ENCODE peak calls at places on chromosomes 12 and 14, in four cellular contexts. E is trophoblast cell, D is left ventricle myocardium inferior, I is heart right ventricle. G is an unnamed sample. For H3K4me1, the result is how much of the 10 kb centered on the place peaks cover.

GRCh38 chr14:75985618-75986438 is at the start of gene IFT43:
- DNase-seq in E (peak), D (peak), I (peak), G (peak)

GRCh38 chr14:78985668-78986073 is 815.5 kb downstream of the NRXN3 start:
- DNase-seq in E (no peak), D (no peak), I (no peak), G (no peak)

GRCh38 chr14:61525293-61526011 is 169.9 kb upstream of the HIF1A start:
- DNase-seq in E (peak), D (peak), I (peak), G (no peak)

GRCh38 chr12:65741662-65742480 is 82.4 kb upstream of the HMGA2 start:
- DNase-seq in E (peak), D (peak), I (peak), G (no peak)

GRCh38 chr12:121295123-121295745 is 1.3 kb downstream of the CAMKK2 start:
- DNase-seq in E (no peak), D (no peak), I (no peak), G (no peak)

GRCh38 chr12:101204598-101205304 is 5.3 kb downstream of the SLC5A8 start:
- DNase-seq in E (no peak), D (no peak), I (no peak), G (no peak)

GRCh38 chr12:6533653-6534157 is 612 bp upstream of the GAPDH start:
- DNase-seq in E (peak), D (peak), I (peak), G (peak)

GRCh38 chr14:104239185-104239775 is 100.9 kb downstream of the KIF26A start:
- DNase-seq in E (no peak), D (no peak), I (no peak), G (peak)

GRCh38 chr12:109730306-109731145 is 16.9 kb downstream of the FAM222A start:
- DNase-seq in E (no peak), D (peak), I (no peak), G (peak)

GRCh38 chr12:68094645-68095395 is 64.7 kb downstream of the IFNG start:
- DNase-seq in E (no peak), D (no peak), I (no peak), G (no peak)

GRCh38 chr12:81078469-81079196 is 754 bp downstream of the ACSS3 start:
- DNase-seq in E (no peak), D (no peak), I (no peak), G (no peak)

GRCh38 chr12:71469235-71469873 is 29.8 kb downstream of the LGR5 start:
- DNase-seq in E (peak), D (no peak), I (no peak), G (no peak)

GRCh38 chr12:79012616-79013015 is 148.0 kb downstream of the SYT1 start:
- DNase-seq in E (no peak), D (no peak), I (no peak), G (no peak)

GRCh38 chr12:98532687-98533304 is 17.4 kb downstream of the TMPO start:
- DNase-seq in E (peak), D (no peak), I (no peak), G (no peak)

GRCh38 chr14:104362761-104363605 is 216.6 kb upstream of the C14orf180 start:
- DNase-seq in E (no peak), D (no peak), I (no peak), G (no peak)

GRCh38 chr12:120236124-120236398 is 29.5 kb downstream of the PXN start:
- DNase-seq in E (peak), D (no peak), I (no peak), G (no peak)

DNA sequence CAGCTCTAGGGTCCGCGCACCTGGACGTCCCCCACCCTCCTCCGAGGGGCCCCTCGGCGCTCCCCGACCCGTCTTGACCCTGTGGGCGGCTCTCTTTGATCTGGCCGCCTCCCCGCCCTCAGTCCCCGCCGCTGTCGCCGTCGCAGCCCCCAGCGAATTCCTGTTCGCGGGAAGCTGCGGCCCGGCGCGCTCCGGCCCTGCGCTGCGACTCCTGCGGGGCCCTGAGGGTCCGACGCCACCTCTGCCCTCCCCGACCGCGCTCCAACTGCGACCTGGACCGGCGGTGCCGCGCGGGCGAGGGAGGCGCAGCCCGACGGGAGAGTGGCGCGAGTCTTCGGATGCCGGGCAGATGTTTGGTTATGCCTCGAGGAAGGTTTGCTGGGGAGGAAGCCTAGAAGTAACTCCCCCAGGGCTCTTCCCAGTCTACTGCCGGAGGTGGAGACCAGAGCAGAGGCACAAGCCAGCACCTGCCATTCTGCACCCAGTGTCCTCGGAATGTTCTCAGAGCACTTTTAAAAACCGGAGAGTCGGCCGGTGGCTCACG is 440 bp upstream of the ISM2 start:
- DNase-seq in E (peak), D (no peak), I (no peak), G (no peak)
- H3K27ac ChIP-seq in E (no peak), D (no peak), I (no peak), G (no peak)

GRCh38 chr12:57238854-57239554 is 9.5 kb downstream of the SHMT2 start:
- DNase-seq in E (peak), D (peak), I (peak), G (peak)

GRCh38 chr12:57240926-57241555 is 9.9 kb downstream of the STAC3 start:
- DNase-seq in E (peak), D (no peak), I (no peak), G (no peak)

GRCh38 chr12:57237952-57238853 is 8.7 kb downstream of the SHMT2 start:
- DNase-seq in E (no peak), D (no peak), I (peak), G (peak)

GRCh38 chr12:57240069-57240921 is 10.7 kb downstream of the STAC3 start:
- DNase-seq in E (peak), D (peak), I (no peak), G (peak)

DNA sequence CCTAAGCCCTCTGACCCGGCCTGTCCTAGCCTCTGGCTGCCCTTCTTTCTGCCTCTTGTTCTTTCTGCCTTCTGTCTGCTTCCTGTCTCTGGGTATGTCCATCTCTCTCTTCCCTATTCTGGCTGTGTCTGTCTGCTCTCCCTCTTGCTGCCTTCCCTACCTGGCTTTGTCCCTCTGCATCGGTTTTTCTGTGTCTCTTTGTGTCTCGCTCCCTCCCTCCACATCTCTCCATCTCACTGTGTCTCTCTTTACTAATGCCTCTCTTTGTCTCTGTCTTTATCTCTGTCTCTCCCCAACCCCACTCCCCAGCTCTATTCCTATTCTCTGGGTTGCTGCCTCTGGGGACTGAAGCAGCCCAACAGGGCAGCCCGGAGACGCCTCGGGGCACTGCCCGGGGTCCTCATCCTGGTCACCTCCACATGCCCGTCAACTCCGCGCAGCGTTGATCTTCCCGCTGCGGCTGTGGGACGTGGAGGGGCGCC is 10.1 kb downstream of the SHMT2 start:
- DNase-seq in E (no peak), D (no peak), I (no peak), G (no peak)
- H3K4me1 ChIP-seq in E (under half), D (half or more), I (half or more), G (under half)

DNA sequence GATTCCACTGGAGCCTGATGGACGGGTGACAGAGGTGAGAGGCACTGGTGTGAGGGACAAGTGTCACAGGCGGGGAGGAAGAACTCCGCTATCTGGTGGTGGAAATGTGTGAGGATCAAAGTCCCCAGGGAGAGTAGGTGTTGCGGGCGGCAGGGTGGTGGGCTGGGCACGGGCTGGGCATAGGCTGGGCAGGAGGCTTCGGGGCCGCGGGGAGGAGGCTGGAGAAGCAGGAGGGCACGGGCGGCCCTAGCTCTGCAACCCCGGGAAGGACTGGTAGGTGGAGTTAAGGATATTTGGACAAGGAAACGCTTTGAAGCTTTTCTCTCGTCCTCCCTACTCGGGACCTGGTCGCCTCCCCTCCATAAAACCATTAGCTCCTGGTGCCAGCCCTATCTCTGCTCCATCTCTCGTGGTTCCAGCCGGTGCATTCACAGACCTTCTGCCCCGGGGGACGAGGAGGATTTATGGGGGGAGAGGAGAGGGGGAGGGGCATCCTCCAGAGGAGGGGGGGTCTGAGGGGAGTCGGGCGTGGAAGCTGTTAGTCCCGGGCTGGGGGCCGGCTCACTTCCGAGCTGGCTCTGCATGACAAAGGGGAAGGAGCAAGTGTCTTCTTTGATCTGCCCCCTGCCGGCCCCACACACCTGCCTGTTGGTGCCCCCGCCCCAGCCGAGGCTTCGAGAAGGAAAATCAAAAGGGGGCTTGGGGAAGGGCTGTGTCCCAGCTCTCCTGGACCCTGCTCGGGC is 478 bp downstream of the WNT5B start:
- DNase-seq in E (no peak), D (no peak), I (no peak), G (no peak)
- H3K4me3 ChIP-seq in E (peak), D (peak), I (peak), G (peak)

GRCh38 chr14:100640481-100641273 is 53.5 kb upstream of the BEGAIN start:
- DNase-seq in E (no peak), D (no peak), I (no peak), G (no peak)
- H3K27ac ChIP-seq in E (no peak), D (no peak), I (no peak), G (no peak)

GRCh38 chr12:62164036-62164435 is 96.2 kb upstream of the USP15 start:
- DNase-seq in E (no peak), D (no peak), I (no peak), G (no peak)
- H3K4me1 ChIP-seq in E (under half), D (under half), I (under half), G (under half)

DNA sequence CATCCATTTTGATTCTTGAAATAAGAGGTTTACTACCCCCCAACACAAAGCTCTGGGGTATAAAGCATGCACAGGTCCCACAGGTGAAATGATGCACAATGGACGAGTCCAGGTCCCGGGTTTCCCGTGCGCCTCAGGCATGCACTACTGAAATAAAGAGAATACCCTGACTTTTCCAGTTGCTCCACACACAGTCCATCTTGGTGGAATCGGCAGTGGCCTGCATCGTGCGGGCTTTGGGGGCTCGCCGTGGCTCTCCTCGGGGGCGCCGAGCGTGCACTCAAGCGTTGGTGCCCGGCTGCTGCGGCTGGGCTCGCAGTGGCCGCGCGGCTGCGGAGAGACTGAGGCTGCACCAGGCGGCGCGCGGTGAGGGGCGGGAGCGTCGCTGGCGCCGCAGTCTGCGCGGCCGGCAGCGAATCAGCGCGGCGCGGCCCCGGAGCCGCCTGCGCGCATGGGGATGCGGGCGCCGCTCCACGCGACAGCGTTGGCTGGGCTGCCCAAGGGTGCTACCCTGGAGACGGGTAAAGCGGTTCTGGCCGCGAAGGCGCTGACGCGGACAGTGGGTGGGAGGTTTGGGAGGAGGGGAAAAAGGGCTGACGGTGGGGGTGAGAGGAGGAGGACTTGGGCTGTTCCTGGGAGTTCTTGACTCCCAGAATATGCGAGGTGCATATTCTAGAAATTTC is 53.8 kb upstream of the CCDC175 start:
- DNase-seq in E (peak), D (no peak), I (no peak), G (no peak)
- H3K4me3 ChIP-seq in E (peak), D (peak), I (peak), G (no peak)

GRCh38 chr14:22539831-22540230 is 49.2 kb downstream of the DAD1 start:
- DNase-seq in E (no peak), D (no peak), I (no peak), G (no peak)

GRCh38 chr14:22540811-22541360 is 48.1 kb downstream of the DAD1 start:
- DNase-seq in E (no peak), D (no peak), I (no peak), G (no peak)

GRCh38 chr14:22542360-22542759 is 46.7 kb downstream of the DAD1 start:
- DNase-seq in E (no peak), D (no peak), I (no peak), G (no peak)

GRCh38 chr14:22540286-22540685 is 48.7 kb downstream of the DAD1 start:
- DNase-seq in E (no peak), D (no peak), I (no peak), G (no peak)

GRCh38 chr14:22541721-22542120 is 47.3 kb downstream of the DAD1 start:
- DNase-seq in E (no peak), D (no peak), I (no peak), G (no peak)
- H3K27ac ChIP-seq in E (no peak), D (no peak), I (no peak), G (no peak)

GRCh38 chr12:80041071-80041470 is 58.3 kb upstream of the OTOGL start:
- DNase-seq in E (no peak), D (no peak), I (no peak), G (no peak)
- H3K4me1 ChIP-seq in E (under half), D (under half), I (under half), G (under half)

DNA sequence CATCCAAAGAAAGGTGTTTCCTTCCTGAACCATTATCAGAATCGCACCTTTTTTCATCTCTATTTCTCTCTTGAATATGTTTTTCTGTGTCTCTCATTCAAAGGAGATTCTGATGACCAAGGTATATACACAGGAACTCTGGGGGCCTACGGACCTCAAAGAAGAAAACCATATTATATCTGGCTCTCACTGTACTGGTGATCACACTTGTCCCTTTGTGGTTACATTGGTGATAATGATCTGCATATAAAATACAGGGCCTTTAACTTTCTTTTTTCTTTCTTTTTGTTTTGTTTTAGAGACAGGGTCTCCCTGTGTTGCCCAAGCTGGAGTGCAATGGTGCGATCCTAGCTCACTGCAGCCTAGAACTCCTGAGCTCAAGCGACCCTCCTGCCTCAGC is 185.2 kb upstream of the AMIGO2 start:
- DNase-seq in E (no peak), D (no peak), I (no peak), G (no peak)
- H3K4me3 ChIP-seq in E (no peak), D (no peak), I (no peak), G (no peak)

GRCh38 chr12:91986084-91986483 is 159.6 kb downstream of the BTG1 start:
- DNase-seq in E (peak), D (no peak), I (no peak), G (no peak)
- H3K27ac ChIP-seq in E (no peak), D (peak), I (peak), G (no peak)